ENCODE peak calls at places on chromosomes 3 and 15, in nine cellular contexts. R is HCT116; O is naive thymus-derived CD4-positive, alpha-beta T cell; U is adrenal gland; D is CD8-positive, alpha-beta T cell; C is IMR-90; Z is NB4; L is heart left ventricle; E is fibroblast of lung. P is an unnamed sample.

GRCh38 chr15:31483924-31484368 is 157.3 kb downstream of the KLF13 start:
- DNase-seq in R (no peak), O (peak; percentile 29), U (no peak), D (peak; percentile 68), C (no peak), Z (no peak), L (no peak), E (no peak), P (peak; percentile 10)

GRCh38 chr3:139916271-139916670 is 18.7 kb upstream of the CLSTN2 start:
- DNase-seq in R (no peak), O (no peak), U (no peak), D (no peak), C (no peak), Z (no peak), L (no peak), E (no peak), P (no peak)

GRCh38 chr3:39211332-39212130 is 19.1 kb upstream of the XIRP1 start:
- DNase-seq in R (no peak), O (no peak), U (no peak), D (no peak), C (no peak), Z (no peak), L (no peak), E (no peak), P (no peak)

GRCh38 chr15:83769411-83769960 is 115.6 kb downstream of the ADAMTSL3 start:
- DNase-seq in R (no peak), O (no peak), U (no peak), D (no peak), C (no peak), Z (no peak), L (no peak), E (no peak), P (no peak)

GRCh38 chr3:19688767-19689166 is 245.2 kb downstream of the EFHB start:
- DNase-seq in R (no peak), O (no peak), U (no peak), D (no peak), C (no peak), Z (peak; percentile 17), L (no peak), E (no peak), P (no peak)

GRCh38 chr3:52046186-52046913 is 10.0 kb downstream of the DUSP7 start:
- DNase-seq in R (peak; percentile 67), O (no peak), U (peak; percentile 75), D (no peak), C (peak; percentile 98), Z (no peak), L (no peak), E (peak; percentile 91), P (no peak)

GRCh38 chr3:50639055-50639494 is 22.1 kb downstream of the MAPKAPK3 start:
- DNase-seq in R (no peak), O (no peak), U (no peak), D (no peak), C (peak; percentile 76), Z (no peak), L (no peak), E (peak; percentile 33), P (no peak)

GRCh38 chr15:40064231-40064894 is 25.4 kb upstream of the SRP14 start:
- DNase-seq in R (no peak), O (peak; percentile 33), U (no peak), D (no peak), C (peak; percentile 73), Z (no peak), L (no peak), E (no peak), P (no peak)

GRCh38 chr3:195763843-195764825 is 43.4 kb downstream of the MUC20 start:
- DNase-seq in R (no peak), O (no peak), U (no peak), D (no peak), C (no peak), Z (no peak), L (no peak), E (no peak), P (peak; percentile 40)

GRCh38 chr15:68407141-68407885 is 24.6 kb downstream of the ITGA11 start:
- DNase-seq in R (no peak), O (no peak), U (peak; percentile 61), D (no peak), C (no peak), Z (no peak), L (no peak), E (peak; percentile 49), P (no peak)

GRCh38 chr3:171347017-171347979 is 112.9 kb downstream of the TNIK start:
- DNase-seq in R (no peak), O (no peak), U (no peak), D (no peak), C (peak; percentile 53), Z (peak; percentile 78), L (no peak), E (peak; percentile 54), P (no peak)

GRCh38 chr3:131903988-131904415 is 130.8 kb downstream of the CPNE4 start:
- DNase-seq in R (no peak), O (no peak), U (no peak), D (no peak), C (peak; percentile 88), Z (no peak), L (no peak), E (peak; percentile 98), P (no peak)

GRCh38 chr3:83034806-83035703 is 1273.6 kb upstream of the GBE1 start:
- DNase-seq in R (no peak), O (no peak), U (no peak), D (no peak), C (no peak), Z (no peak), L (peak; percentile 51), E (no peak), P (peak; percentile 39)

GRCh38 chr3:194098036-194098871 is 37.7 kb upstream of the HES1 start:
- DNase-seq in R (no peak), O (no peak), U (no peak), D (no peak), C (no peak), Z (no peak), L (no peak), E (no peak), P (no peak)

GRCh38 chr3:194098872-194099183 is 37.1 kb upstream of the HES1 start:
- DNase-seq in R (no peak), O (no peak), U (no peak), D (no peak), C (no peak), Z (no peak), L (no peak), E (no peak), P (no peak)

GRCh38 chr3:194100856-194101390 is 35.0 kb upstream of the HES1 start:
- DNase-seq in R (no peak), O (no peak), U (no peak), D (no peak), C (no peak), Z (no peak), L (no peak), E (no peak), P (no peak)

GRCh38 chr3:194097141-194097880 is 38.6 kb upstream of the HES1 start:
- DNase-seq in R (no peak), O (no peak), U (no peak), D (no peak), C (no peak), Z (no peak), L (no peak), E (no peak), P (no peak)

DNA sequence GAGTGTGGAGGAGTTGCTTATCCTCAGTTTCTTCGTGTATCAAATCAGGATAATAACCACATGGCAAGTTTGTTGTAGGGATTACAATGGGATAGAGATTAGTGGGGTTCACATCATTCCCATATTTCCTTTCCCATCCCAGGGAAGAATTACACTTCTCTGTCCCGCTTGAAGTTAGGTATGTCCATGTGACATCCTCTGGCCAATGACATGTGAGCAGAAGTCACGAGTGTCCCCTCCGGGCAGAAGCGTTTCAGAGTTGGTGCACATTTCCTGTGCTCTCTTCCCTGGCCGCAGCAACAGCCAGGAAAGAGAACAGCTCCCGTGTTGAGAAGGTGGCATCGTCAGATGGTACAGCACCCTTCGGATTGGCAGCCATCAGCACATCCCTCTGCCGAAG is 36.7 kb upstream of the HES1 start:
- DNase-seq in R (no peak), O (no peak), U (no peak), D (no peak), C (no peak), Z (no peak), L (no peak), E (no peak), P (no peak)
- H3K4me3 ChIP-seq in R (no peak overlapping the region), O (no peak overlapping the region), U (no peak overlapping the region), D (no peak overlapping the region), C (no peak overlapping the region), Z (no peak overlapping the region), L (no peak overlapping the region), E (no peak overlapping the region), P (no peak overlapping the region)

DNA sequence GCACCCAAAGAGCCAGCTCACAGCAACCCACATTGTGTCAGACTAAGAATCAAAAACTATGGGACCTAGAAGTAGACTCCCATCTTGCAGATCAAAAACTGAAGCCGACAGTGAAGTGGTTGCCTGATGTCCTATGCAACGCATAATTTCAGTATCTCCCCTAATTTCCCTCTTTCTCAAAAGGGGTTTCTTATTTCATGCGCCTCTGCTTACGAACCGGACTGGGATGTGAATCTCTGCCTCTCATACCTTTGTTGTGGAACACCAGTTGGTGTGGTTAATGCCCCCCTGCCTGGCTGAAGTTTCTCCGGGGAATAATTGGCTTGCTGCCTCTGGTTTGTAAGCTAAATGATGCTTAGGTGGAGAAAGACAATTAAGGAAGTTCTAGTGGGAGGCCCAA is 514 bp upstream of the FAM174B start:
- DNase-seq in R (no peak), O (no peak), U (no peak), D (no peak), C (no peak), Z (no peak), L (no peak), E (no peak), P (no peak)
- H3K4me3 ChIP-seq in R (no peak overlapping the region), O (peak overlapping the region; percentile 1), U (no peak overlapping the region), D (no peak overlapping the region), C (no peak overlapping the region), Z (no peak overlapping the region), L (peak overlapping the region; percentile 66), E (peak overlapping the region; percentile 38), P (no peak overlapping the region)

GRCh38 chr15:66129561-66129960 is 124.0 kb downstream of the MEGF11 start:
- DNase-seq in R (no peak), O (no peak), U (no peak), D (no peak), C (no peak), Z (no peak), L (no peak), E (no peak), P (no peak)
- H3K4me3 ChIP-seq in R (no peak overlapping the region), O (no peak overlapping the region), U (no peak overlapping the region), D (no peak overlapping the region), C (no peak overlapping the region), Z (no peak overlapping the region), L (no peak overlapping the region), E (no peak overlapping the region), P (no peak overlapping the region)

DNA sequence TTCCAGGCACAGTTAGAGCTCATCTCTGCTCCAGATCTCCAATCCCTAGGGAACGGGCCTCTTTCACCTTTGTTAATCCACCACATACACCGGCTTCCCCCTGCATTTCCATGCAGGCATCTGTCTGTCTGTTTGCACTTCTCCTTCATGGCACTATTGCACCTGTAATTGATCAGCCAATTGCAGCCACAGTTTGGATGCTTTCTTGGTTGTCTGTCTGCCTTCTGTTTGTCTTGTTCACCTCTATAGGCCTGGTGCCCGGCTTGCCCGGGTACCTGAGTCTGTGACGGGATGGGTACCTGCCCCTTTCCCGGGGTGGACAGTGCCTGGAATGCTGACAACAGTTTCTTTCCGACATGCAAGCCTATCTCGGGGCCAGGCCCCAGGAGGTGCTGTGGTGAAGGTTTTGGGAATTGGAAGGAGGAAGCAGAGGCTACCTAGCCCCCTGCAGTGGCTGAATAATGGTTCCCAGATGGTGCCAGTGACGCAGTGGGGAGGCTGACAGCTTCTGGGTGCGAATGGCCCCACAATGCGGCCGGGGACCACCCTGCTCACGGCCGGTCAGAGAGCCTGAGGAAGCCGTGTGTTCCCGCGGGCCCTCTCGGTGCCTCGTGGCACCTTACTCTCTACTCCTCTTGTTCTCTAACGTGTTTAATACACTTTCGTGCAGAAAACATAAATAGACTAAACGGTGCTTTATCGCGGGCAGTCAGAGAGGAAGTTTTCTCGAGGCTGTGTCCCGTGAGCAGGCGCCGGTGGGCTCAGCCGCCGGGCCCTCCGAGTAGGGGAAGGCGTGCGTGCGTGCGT is 31.3 kb upstream of the RAB6B start:
- DNase-seq in R (no peak), O (no peak), U (no peak), D (no peak), C (no peak), Z (no peak), L (no peak), E (no peak), P (no peak)
- H3K4me3 ChIP-seq in R (no peak overlapping the region), O (peak overlapping the region; percentile 43), U (no peak overlapping the region), D (peak overlapping the region; percentile 67), C (peak overlapping the region; percentile 51), Z (no peak overlapping the region), L (peak overlapping the region; percentile 73), E (peak overlapping the region; percentile 54), P (no peak overlapping the region)